ENCODE peak calls at places on chromosomes 11 and 22, in nine cellular contexts. One of them, this sample, is unnamed. For H3K4me1, the result is how much of the 10 kb centered on the place peaks cover.

GRCh38 chr22:22616636-22617035 is 27.8 kb upstream of the GGTLC2 start:
- DNase-seq in H1: no peak
- DNase-seq in suprapubic skin: no peak
- DNase-seq in transverse colon: no peak
- DNase-seq in K562: no peak
- DNase-seq in spleen: no peak
- DNase-seq in sigmoid colon: no peak
- DNase-seq in stomach: no peak
- DNase-seq in HCT116: no peak
- DNase-seq in this sample: no peak

GRCh38 chr11:35804446-35805040 is 139.3 kb upstream of the LDLRAD3 start:
- DNase-seq in suprapubic skin: no peak
- DNase-seq in HCT116: no peak
- DNase-seq in spleen: no peak
- DNase-seq in sigmoid colon: no peak
- DNase-seq in H1: no peak
- DNase-seq in K562: no peak
- DNase-seq in transverse colon: no peak
- DNase-seq in stomach: no peak
- DNase-seq in this sample: no peak

GRCh38 chr22:19814428-19814827 is 40.2 kb downstream of the GNB1L start:
- DNase-seq in transverse colon: no peak
- DNase-seq in stomach: peak
- DNase-seq in suprapubic skin: no peak
- DNase-seq in spleen: no peak
- DNase-seq in K562: no peak
- DNase-seq in HCT116: no peak
- DNase-seq in H1: no peak
- DNase-seq in sigmoid colon: no peak
- DNase-seq in this sample: no peak

GRCh38 chr11:62142043-62142375 is 18.2 kb downstream of the INCENP start:
- DNase-seq in K562: no peak
- DNase-seq in suprapubic skin: peak
- DNase-seq in stomach: peak
- DNase-seq in spleen: peak
- DNase-seq in transverse colon: no peak
- DNase-seq in HCT116: no peak
- DNase-seq in sigmoid colon: no peak
- DNase-seq in H1: no peak
- DNase-seq in this sample: no peak

GRCh38 chr11:78350646-78351165 is 66.9 kb downstream of the GAB2 start:
- DNase-seq in sigmoid colon: peak
- DNase-seq in HCT116: no peak
- DNase-seq in stomach: no peak
- DNase-seq in transverse colon: no peak
- DNase-seq in spleen: no peak
- DNase-seq in H1: no peak
- DNase-seq in K562: no peak
- DNase-seq in suprapubic skin: no peak
- DNase-seq in this sample: no peak

GRCh38 chr11:71206186-71206585 is 46.2 kb downstream of the SHANK2 start:
- DNase-seq in suprapubic skin: no peak
- DNase-seq in H1: no peak
- DNase-seq in transverse colon: peak
- DNase-seq in spleen: peak
- DNase-seq in HCT116: no peak
- DNase-seq in stomach: peak
- DNase-seq in sigmoid colon: peak
- DNase-seq in K562: no peak
- DNase-seq in this sample: peak

GRCh38 chr11:23542171-23542570 is 681.9 kb upstream of the CCDC179 start:
- DNase-seq in transverse colon: no peak
- DNase-seq in sigmoid colon: no peak
- DNase-seq in suprapubic skin: no peak
- DNase-seq in stomach: no peak
- DNase-seq in HCT116: no peak
- DNase-seq in H1: no peak
- DNase-seq in spleen: no peak
- DNase-seq in K562: no peak
- DNase-seq in this sample: no peak

GRCh38 chr11:34263462-34264186 is 94.2 kb downstream of the ABTB2 start:
- DNase-seq in stomach: peak
- DNase-seq in suprapubic skin: no peak
- DNase-seq in K562: no peak
- DNase-seq in transverse colon: peak
- DNase-seq in HCT116: peak
- DNase-seq in spleen: no peak
- DNase-seq in sigmoid colon: peak
- DNase-seq in H1: no peak
- DNase-seq in this sample: peak

GRCh38 chr11:67053896-67054850 is 2.5 kb upstream of the RHOD start:
- DNase-seq in H1: peak
- DNase-seq in spleen: no peak
- DNase-seq in K562: peak
- DNase-seq in sigmoid colon: no peak
- DNase-seq in transverse colon: peak
- DNase-seq in suprapubic skin: no peak
- DNase-seq in stomach: peak
- DNase-seq in HCT116: no peak
- DNase-seq in this sample: peak

GRCh38 chr11:75562836-75563484 is 907 bp downstream of the SERPINH1 start:
- DNase-seq in suprapubic skin: no peak
- DNase-seq in sigmoid colon: no peak
- DNase-seq in H1: peak
- DNase-seq in spleen: no peak
- DNase-seq in transverse colon: peak
- DNase-seq in HCT116: no peak
- DNase-seq in K562: peak
- DNase-seq in stomach: no peak
- DNase-seq in this sample: no peak

GRCh38 chr11:129854229-129854805 is 38.7 kb downstream of the TMEM45B start:
- DNase-seq in stomach: no peak
- DNase-seq in transverse colon: no peak
- DNase-seq in HCT116: no peak
- DNase-seq in K562: no peak
- DNase-seq in sigmoid colon: no peak
- DNase-seq in spleen: no peak
- DNase-seq in H1: no peak
- DNase-seq in suprapubic skin: no peak
- DNase-seq in this sample: no peak

GRCh38 chr11:35330924-35331323 is 88.4 kb downstream of the SLC1A2 start:
- DNase-seq in sigmoid colon: no peak
- DNase-seq in suprapubic skin: no peak
- DNase-seq in HCT116: no peak
- DNase-seq in spleen: no peak
- DNase-seq in transverse colon: no peak
- DNase-seq in K562: no peak
- DNase-seq in H1: no peak
- DNase-seq in stomach: no peak
- DNase-seq in this sample: no peak

GRCh38 chr11:44920451-44920850 is 30.2 kb downstream of the TP53I11 start:
- DNase-seq in K562: no peak
- DNase-seq in transverse colon: no peak
- DNase-seq in spleen: no peak
- DNase-seq in sigmoid colon: no peak
- DNase-seq in suprapubic skin: no peak
- DNase-seq in stomach: no peak
- DNase-seq in H1: no peak
- DNase-seq in HCT116: no peak
- DNase-seq in this sample: no peak

GRCh38 chr11:2718817-2719438 is 19.1 kb upstream of the KCNQ1OT1 start:
- DNase-seq in suprapubic skin: no peak
- DNase-seq in H1: no peak
- DNase-seq in transverse colon: no peak
- DNase-seq in spleen: no peak
- DNase-seq in stomach: no peak
- DNase-seq in sigmoid colon: no peak
- DNase-seq in HCT116: no peak
- DNase-seq in K562: no peak
- DNase-seq in this sample: no peak
- H3K4me1 ChIP-seq in suprapubic skin: under half
- H3K4me1 ChIP-seq in H1: under half
- H3K4me1 ChIP-seq in transverse colon: under half
- H3K4me1 ChIP-seq in spleen: under half
- H3K4me1 ChIP-seq in stomach: under half
- H3K4me1 ChIP-seq in sigmoid colon: under half
- H3K4me1 ChIP-seq in HCT116: under half
- H3K4me1 ChIP-seq in K562: under half
- H3K4me1 ChIP-seq in this sample: under half

DNA sequence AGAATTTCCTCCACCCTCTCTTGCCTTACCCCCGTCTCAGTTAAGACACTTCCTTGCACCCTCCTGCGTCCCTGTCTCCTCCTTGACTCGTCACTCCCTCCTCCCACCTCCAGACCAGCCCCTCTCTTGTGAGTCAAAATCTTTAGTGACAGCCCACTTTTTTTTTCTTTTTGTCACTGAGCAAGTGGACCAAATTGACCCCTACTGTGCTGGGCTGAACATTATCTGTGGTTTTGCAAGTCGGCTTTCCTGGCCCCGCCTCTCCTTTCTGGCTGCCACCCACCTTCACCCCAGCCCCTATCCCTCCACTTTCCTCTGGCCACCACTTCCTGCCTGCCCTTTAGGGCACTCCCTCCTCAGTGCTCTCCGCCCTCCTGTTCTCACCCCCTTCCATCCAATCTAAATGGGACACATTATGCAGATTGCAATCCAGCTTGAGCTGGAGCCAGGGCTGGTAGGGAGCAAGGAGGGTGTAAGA is at the start of gene APLNR:
- DNase-seq in suprapubic skin: no peak
- DNase-seq in stomach: no peak
- DNase-seq in HCT116: no peak
- DNase-seq in H1: no peak
- DNase-seq in spleen: no peak
- DNase-seq in sigmoid colon: no peak
- DNase-seq in transverse colon: no peak
- DNase-seq in K562: peak
- DNase-seq in this sample: no peak
- H3K4me3 ChIP-seq in suprapubic skin: peak
- H3K4me3 ChIP-seq in stomach: no peak
- H3K4me3 ChIP-seq in HCT116: no peak
- H3K4me3 ChIP-seq in H1: no peak
- H3K4me3 ChIP-seq in spleen: peak
- H3K4me3 ChIP-seq in sigmoid colon: no peak
- H3K4me3 ChIP-seq in transverse colon: no peak
- H3K4me3 ChIP-seq in K562: no peak
- H3K4me3 ChIP-seq in this sample: no peak

GRCh38 chr11:80280737-80281136 is 839.9 kb upstream of the TENM4 start:
- DNase-seq in stomach: no peak
- DNase-seq in spleen: no peak
- DNase-seq in HCT116: no peak
- DNase-seq in H1: no peak
- DNase-seq in transverse colon: no peak
- DNase-seq in sigmoid colon: no peak
- DNase-seq in suprapubic skin: no peak
- DNase-seq in K562: no peak
- DNase-seq in this sample: peak

GRCh38 chr11:80285076-80285790 is 844.4 kb upstream of the TENM4 start:
- DNase-seq in H1: no peak
- DNase-seq in transverse colon: no peak
- DNase-seq in HCT116: no peak
- DNase-seq in spleen: no peak
- DNase-seq in suprapubic skin: no peak
- DNase-seq in K562: no peak
- DNase-seq in stomach: no peak
- DNase-seq in sigmoid colon: no peak
- DNase-seq in this sample: no peak

GRCh38 chr11:80282643-80283042 is 841.8 kb upstream of the TENM4 start:
- DNase-seq in K562: no peak
- DNase-seq in H1: no peak
- DNase-seq in transverse colon: no peak
- DNase-seq in spleen: no peak
- DNase-seq in HCT116: no peak
- DNase-seq in sigmoid colon: no peak
- DNase-seq in suprapubic skin: no peak
- DNase-seq in stomach: no peak
- DNase-seq in this sample: no peak

GRCh38 chr11:80281194-80281593 is 840.4 kb upstream of the TENM4 start:
- DNase-seq in K562: no peak
- DNase-seq in suprapubic skin: no peak
- DNase-seq in spleen: no peak
- DNase-seq in HCT116: no peak
- DNase-seq in stomach: no peak
- DNase-seq in transverse colon: no peak
- DNase-seq in sigmoid colon: no peak
- DNase-seq in H1: no peak
- DNase-seq in this sample: peak
- TF ChIP-seq POLR2AphosphoS5 in K562: no peak
- TF ChIP-seq POLR2AphosphoS5 in suprapubic skin: no peak
- TF ChIP-seq POLR2AphosphoS5 in spleen: no peak
- TF ChIP-seq POLR2AphosphoS5 in HCT116: no peak
- TF ChIP-seq POLR2AphosphoS5 in stomach: no peak
- TF ChIP-seq POLR2AphosphoS5 in transverse colon: no peak
- TF ChIP-seq POLR2AphosphoS5 in sigmoid colon: no peak
- TF ChIP-seq POLR2AphosphoS5 in H1: no peak
- TF ChIP-seq POLR2AphosphoS5 in this sample: no peak

GRCh38 chr22:20858615-20859416 is at the start of the genes PI4KA and SNAP29:
- DNase-seq in transverse colon: peak
- DNase-seq in spleen: peak
- DNase-seq in K562: peak
- DNase-seq in HCT116: peak
- DNase-seq in H1: peak
- DNase-seq in stomach: peak
- DNase-seq in suprapubic skin: peak
- DNase-seq in sigmoid colon: peak
- DNase-seq in this sample: peak

GRCh38 chr22:20859615-20860014 is 808 bp downstream of the SNAP29 start:
- DNase-seq in K562: peak
- DNase-seq in HCT116: no peak
- DNase-seq in transverse colon: no peak
- DNase-seq in H1: no peak
- DNase-seq in spleen: no peak
- DNase-seq in stomach: no peak
- DNase-seq in suprapubic skin: no peak
- DNase-seq in sigmoid colon: no peak
- DNase-seq in this sample: no peak

GRCh38 chr22:20853236-20853660 is 5.4 kb downstream of the PI4KA start:
- DNase-seq in K562: peak
- DNase-seq in H1: no peak
- DNase-seq in transverse colon: no peak
- DNase-seq in sigmoid colon: no peak
- DNase-seq in spleen: no peak
- DNase-seq in stomach: no peak
- DNase-seq in HCT116: no peak
- DNase-seq in suprapubic skin: no peak
- DNase-seq in this sample: no peak

GRCh38 chr22:20857838-20858614 is 585 bp downstream of the PI4KA start:
- DNase-seq in sigmoid colon: peak
- DNase-seq in transverse colon: peak
- DNase-seq in H1: peak
- DNase-seq in HCT116: peak
- DNase-seq in stomach: peak
- DNase-seq in K562: peak
- DNase-seq in spleen: peak
- DNase-seq in suprapubic skin: peak
- DNase-seq in this sample: peak

DNA sequence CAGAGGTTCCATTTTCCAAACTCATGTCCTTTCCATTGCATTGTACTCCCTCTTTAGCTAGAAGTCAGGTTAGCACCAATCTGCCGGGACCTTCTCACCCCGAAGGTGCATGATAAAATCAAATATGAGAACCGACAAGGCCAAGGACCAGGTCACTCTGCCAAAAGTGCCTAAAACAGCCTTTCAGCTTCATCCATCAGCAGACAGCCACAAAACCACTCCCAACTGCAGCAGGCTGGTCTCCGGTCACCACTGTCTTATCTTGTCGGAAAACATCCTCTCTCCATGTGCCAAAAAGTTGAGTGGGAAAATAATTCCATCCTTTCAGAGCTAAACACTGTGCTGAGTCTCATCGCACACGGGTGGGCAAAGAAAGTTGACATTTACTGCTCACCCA is 1.4 kb downstream of the PI4KA start:
- DNase-seq in HCT116: no peak
- DNase-seq in K562: no peak
- DNase-seq in spleen: no peak
- DNase-seq in suprapubic skin: no peak
- DNase-seq in transverse colon: no peak
- DNase-seq in sigmoid colon: no peak
- DNase-seq in H1: no peak
- DNase-seq in stomach: no peak
- DNase-seq in this sample: no peak
- H3K4me1 ChIP-seq in HCT116: under half
- H3K4me1 ChIP-seq in K562: half or more
- H3K4me1 ChIP-seq in spleen: half or more
- H3K4me1 ChIP-seq in suprapubic skin: half or more
- H3K4me1 ChIP-seq in transverse colon: under half
- H3K4me1 ChIP-seq in sigmoid colon: under half
- H3K4me1 ChIP-seq in H1: under half
- H3K4me1 ChIP-seq in stomach: half or more
- H3K4me1 ChIP-seq in this sample: under half

This sample was measured in breast epithelium.